ENCODE peak calls at places on chromosomes 6 and 20, in five cellular contexts. One of them, this sample, is unnamed.

GRCh38 chr20:45419188-45420091 is 3.5 kb downstream of the PIGT start:
- DNase-seq in WTC11: no peak
- DNase-seq in HepG2: peak; percentile 35
- DNase-seq in H1: peak; percentile 20
- DNase-seq in K562: no peak
- DNase-seq in this sample: no peak

GRCh38 chr6:35449287-35449881 is 2.8 kb upstream of the FANCE start:
- DNase-seq in WTC11: no peak
- DNase-seq in HepG2: peak; percentile 80
- DNase-seq in H1: peak; percentile 56
- DNase-seq in K562: peak; percentile 81
- DNase-seq in this sample: peak; percentile 93

GRCh38 chr20:62511300-62511914 is 35.6 kb upstream of the GATA5 start:
- DNase-seq in WTC11: no peak
- DNase-seq in HepG2: no peak
- DNase-seq in H1: no peak
- DNase-seq in K562: peak; percentile 72
- DNase-seq in this sample: no peak

GRCh38 chr20:47273591-47274235 is 82.8 kb downstream of the ZMYND8 start:
- DNase-seq in WTC11: no peak
- DNase-seq in HepG2: no peak
- DNase-seq in H1: no peak
- DNase-seq in K562: no peak
- DNase-seq in this sample: no peak

GRCh38 chr20:45822863-45823262 is 4.2 kb downstream of the TNNC2 start:
- DNase-seq in WTC11: no peak
- DNase-seq in HepG2: no peak
- DNase-seq in H1: no peak
- DNase-seq in K562: no peak
- DNase-seq in this sample: peak; percentile 64

GRCh38 chr20:58407201-58407873 is 18.3 kb downstream of the VAPB start:
- DNase-seq in WTC11: no peak
- DNase-seq in HepG2: no peak
- DNase-seq in H1: no peak
- DNase-seq in K562: no peak
- DNase-seq in this sample: no peak

GRCh38 chr20:38226553-38226952 is 34.0 kb downstream of the KIAA1755 start:
- DNase-seq in WTC11: no peak
- DNase-seq in HepG2: no peak
- DNase-seq in H1: no peak
- DNase-seq in K562: no peak
- DNase-seq in this sample: no peak

GRCh38 chr6:26032387-26033131 is 54.7 kb upstream of the HFE start:
- DNase-seq in WTC11: no peak
- DNase-seq in HepG2: no peak
- DNase-seq in H1: no peak
- DNase-seq in K562: no peak
- DNase-seq in this sample: peak; percentile 50

GRCh38 chr6:57224769-57225515 is 2.8 kb upstream of the RAB23 start:
- DNase-seq in WTC11: no peak
- DNase-seq in HepG2: no peak
- DNase-seq in H1: no peak
- DNase-seq in K562: no peak
- DNase-seq in this sample: no peak

GRCh38 chr6:43862925-43863324 is 92.9 kb downstream of the VEGFA start:
- DNase-seq in WTC11: no peak
- DNase-seq in HepG2: no peak
- DNase-seq in H1: no peak
- DNase-seq in K562: no peak
- DNase-seq in this sample: no peak

GRCh38 chr6:113695506-113695905 is 161.6 kb upstream of the MARCKS start:
- DNase-seq in WTC11: no peak
- DNase-seq in HepG2: peak; percentile 24
- DNase-seq in H1: no peak
- DNase-seq in K562: no peak
- DNase-seq in this sample: no peak

GRCh38 chr6:105359419-105360366 is 43.2 kb downstream of the PREP start:
- DNase-seq in WTC11: no peak
- DNase-seq in HepG2: no peak
- DNase-seq in H1: no peak
- DNase-seq in K562: peak; percentile 50
- DNase-seq in this sample: no peak

GRCh38 chr6:42269553-42269952 is 51.9 kb upstream of the MRPS10 start:
- DNase-seq in WTC11: no peak
- DNase-seq in HepG2: no peak
- DNase-seq in H1: no peak
- DNase-seq in K562: no peak
- DNase-seq in this sample: no peak

GRCh38 chr6:109224107-109224875 is 129.0 kb downstream of the CEP57L1 start:
- DNase-seq in WTC11: no peak
- DNase-seq in HepG2: no peak
- DNase-seq in H1: no peak
- DNase-seq in K562: no peak
- DNase-seq in this sample: no peak

GRCh38 chr6:127950566-127951141 is 49.8 kb upstream of the THEMIS start:
- DNase-seq in WTC11: no peak
- DNase-seq in HepG2: no peak
- DNase-seq in H1: no peak
- DNase-seq in K562: no peak
- DNase-seq in this sample: no peak

GRCh38 chr20:63311186-63311832 is 18.3 kb downstream of the COL20A1 start:
- DNase-seq in WTC11: no peak
- DNase-seq in HepG2: no peak
- DNase-seq in H1: no peak
- DNase-seq in K562: no peak
- DNase-seq in this sample: no peak

GRCh38 chr20:48737463-48738093 is 90.2 kb downstream of the PREX1 start:
- DNase-seq in WTC11: no peak
- DNase-seq in HepG2: no peak
- DNase-seq in H1: no peak
- DNase-seq in K562: no peak
- DNase-seq in this sample: no peak

GRCh38 chr6:155122199-155122950 is 127.3 kb downstream of the TIAM2 start:
- DNase-seq in WTC11: no peak
- DNase-seq in HepG2: no peak
- DNase-seq in H1: no peak
- DNase-seq in K562: no peak
- DNase-seq in this sample: no peak

GRCh38 chr6:1439349-1439748 is 50.0 kb downstream of the FOXF2 start:
- DNase-seq in WTC11: no peak
- DNase-seq in HepG2: no peak
- DNase-seq in H1: no peak
- DNase-seq in K562: no peak
- DNase-seq in this sample: no peak

GRCh38 chr6:1438471-1438881 is 49.1 kb downstream of the FOXF2 start:
- DNase-seq in WTC11: no peak
- DNase-seq in HepG2: no peak
- DNase-seq in H1: no peak
- DNase-seq in K562: no peak
- DNase-seq in this sample: peak; percentile 8

GRCh38 chr6:1437553-1438406 is 48.4 kb downstream of the FOXF2 start:
- DNase-seq in WTC11: no peak
- DNase-seq in HepG2: no peak
- DNase-seq in H1: no peak
- DNase-seq in K562: no peak
- DNase-seq in this sample: peak; percentile 51

GRCh38 chr6:1436334-1437306 is 47.2 kb downstream of the FOXF2 start:
- DNase-seq in WTC11: peak; percentile 52
- DNase-seq in HepG2: peak; percentile 67
- DNase-seq in H1: peak; percentile 85
- DNase-seq in K562: peak; percentile 75
- DNase-seq in this sample: peak; percentile 93
- TF ChIP-seq CREB1 in WTC11: no peak
- TF ChIP-seq CREB1 in HepG2: no peak
- TF ChIP-seq CREB1 in H1: no peak
- TF ChIP-seq CREB1 in K562: no peak
- TF ChIP-seq CREB1 in this sample: no peak

GRCh38 chr20:33835773-33836172 is 24.6 kb downstream of the CHMP4B start:
- DNase-seq in WTC11: no peak
- DNase-seq in HepG2: no peak
- DNase-seq in H1: no peak
- DNase-seq in K562: no peak
- DNase-seq in this sample: no peak

GRCh38 chr20:33839591-33839990 is 28.4 kb downstream of the CHMP4B start:
- DNase-seq in WTC11: no peak
- DNase-seq in HepG2: no peak
- DNase-seq in H1: no peak
- DNase-seq in K562: no peak
- DNase-seq in this sample: no peak

GRCh38 chr20:33840759-33841438 is 29.8 kb downstream of the CHMP4B start:
- DNase-seq in WTC11: no peak
- DNase-seq in HepG2: no peak
- DNase-seq in H1: no peak
- DNase-seq in K562: no peak
- DNase-seq in this sample: no peak

GRCh38 chr20:33837096-33837830 is 26.1 kb downstream of the CHMP4B start:
- DNase-seq in WTC11: no peak
- DNase-seq in HepG2: no peak
- DNase-seq in H1: no peak
- DNase-seq in K562: no peak
- DNase-seq in this sample: no peak

DNA sequence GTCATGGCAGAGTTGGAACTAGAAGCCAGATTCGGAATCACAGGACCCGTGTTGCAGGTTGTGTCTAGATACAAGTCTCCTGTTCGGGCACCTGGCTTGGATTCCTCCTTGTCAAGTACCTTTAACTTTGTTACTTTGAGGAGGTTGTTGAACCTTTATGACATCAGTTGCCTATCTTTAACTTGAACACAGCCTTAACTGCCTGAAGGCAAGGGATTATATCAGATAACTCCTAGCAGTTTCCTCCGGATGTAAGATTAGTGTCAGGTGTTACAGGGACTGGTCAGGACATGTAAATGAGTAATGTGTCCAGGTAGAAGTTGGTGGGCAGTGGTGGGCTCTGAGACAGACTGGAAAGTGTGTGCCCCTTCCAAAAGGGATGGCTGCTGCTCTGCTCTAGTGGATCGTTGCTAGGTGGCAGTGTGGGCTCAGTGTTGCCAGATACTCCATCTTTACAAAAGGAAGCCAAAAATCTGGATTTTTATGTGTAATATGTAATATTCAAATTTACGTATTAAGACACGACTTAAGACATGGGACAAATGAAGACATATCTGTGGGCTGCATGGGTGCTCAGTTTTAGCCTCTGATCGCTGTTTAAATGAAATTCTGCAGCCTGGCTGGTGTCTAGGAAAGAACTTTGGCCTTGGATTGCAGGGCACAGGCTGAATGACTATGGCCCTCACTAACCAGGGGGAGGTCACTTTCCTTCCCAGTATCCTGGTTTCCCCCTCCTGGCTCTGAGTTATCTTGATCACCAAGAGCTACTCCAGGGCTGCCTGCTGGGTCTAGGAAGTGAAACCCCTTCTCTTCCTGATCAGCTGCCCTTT is 27.1 kb downstream of the CHMP4B start:
- DNase-seq in WTC11: no peak
- DNase-seq in HepG2: no peak
- DNase-seq in H1: no peak
- DNase-seq in K562: no peak
- DNase-seq in this sample: no peak
- TF ChIP-seq CREB1 in WTC11: no peak
- TF ChIP-seq CREB1 in HepG2: no peak
- TF ChIP-seq CREB1 in H1: no peak
- TF ChIP-seq CREB1 in K562: no peak
- TF ChIP-seq CREB1 in this sample: no peak

GRCh38 chr20:15639839-15640238 is 933.4 kb downstream of the KIF16B start:
- DNase-seq in WTC11: no peak
- DNase-seq in HepG2: no peak
- DNase-seq in H1: no peak
- DNase-seq in K562: no peak
- DNase-seq in this sample: no peak

GRCh38 chr20:15642099-15642498 is 931.1 kb downstream of the KIF16B start:
- DNase-seq in WTC11: no peak
- DNase-seq in HepG2: no peak
- DNase-seq in H1: no peak
- DNase-seq in K562: no peak
- DNase-seq in this sample: no peak

GRCh38 chr20:15638781-15639180 is 934.5 kb downstream of the KIF16B start:
- DNase-seq in WTC11: no peak
- DNase-seq in HepG2: no peak
- DNase-seq in H1: no peak
- DNase-seq in K562: no peak
- DNase-seq in this sample: no peak

GRCh38 chr20:15642676-15643075 is 930.6 kb downstream of the KIF16B start:
- DNase-seq in WTC11: no peak
- DNase-seq in HepG2: no peak
- DNase-seq in H1: no peak
- DNase-seq in K562: no peak
- DNase-seq in this sample: no peak

DNA sequence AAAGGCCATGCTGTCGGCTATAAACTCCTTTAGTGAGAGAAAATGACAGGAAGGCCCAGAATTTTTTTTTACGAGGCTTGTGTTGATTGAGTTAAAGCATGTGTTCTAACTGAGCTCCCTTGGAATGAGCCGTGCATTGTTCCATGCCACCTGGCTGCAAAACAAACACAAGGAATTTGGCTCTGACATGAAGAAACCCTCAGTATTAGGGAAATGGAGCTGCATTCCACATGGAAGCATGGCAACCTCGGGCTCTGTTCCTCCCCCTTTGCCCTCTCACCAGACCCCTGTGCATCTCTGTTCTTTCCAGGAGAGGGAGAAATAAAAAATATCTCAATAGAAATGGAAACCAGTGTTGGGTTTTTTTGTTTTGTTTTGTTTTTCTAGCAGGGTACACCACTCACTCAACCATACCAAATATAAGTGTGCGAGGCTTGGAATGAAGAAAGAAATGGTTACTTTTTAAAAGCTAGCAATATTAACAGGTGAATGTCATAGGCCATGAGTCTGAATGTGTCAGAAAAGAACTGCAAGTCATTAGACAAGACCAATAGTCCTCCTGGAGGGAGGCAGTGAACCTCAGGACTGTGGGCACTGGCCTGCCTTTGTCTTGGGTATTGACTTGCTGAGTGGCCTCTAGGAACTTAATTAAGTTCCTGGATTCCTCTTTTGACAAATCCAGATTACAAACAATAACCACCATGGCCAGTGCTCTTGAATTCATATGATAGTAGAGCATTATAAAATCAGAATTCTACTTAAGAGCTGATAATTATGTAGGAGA is 935.1 kb downstream of the KIF16B start:
- DNase-seq in WTC11: peak; percentile 17
- DNase-seq in HepG2: no peak
- DNase-seq in H1: no peak
- DNase-seq in K562: no peak
- DNase-seq in this sample: peak; percentile 73
- TF ChIP-seq CREB1 in WTC11: no peak
- TF ChIP-seq CREB1 in HepG2: no peak
- TF ChIP-seq CREB1 in H1: no peak
- TF ChIP-seq CREB1 in K562: no peak
- TF ChIP-seq CREB1 in this sample: no peak

GRCh38 chr6:168666751-168667427 is 225.9 kb downstream of the SMOC2 start:
- DNase-seq in WTC11: no peak
- DNase-seq in HepG2: no peak
- DNase-seq in H1: no peak
- DNase-seq in K562: no peak
- DNase-seq in this sample: no peak
- TF ChIP-seq CREB1 in WTC11: no peak
- TF ChIP-seq CREB1 in HepG2: no peak
- TF ChIP-seq CREB1 in H1: no peak
- TF ChIP-seq CREB1 in K562: no peak
- TF ChIP-seq CREB1 in this sample: no peak

GRCh38 chr20:42308980-42309524 is 690.9 kb upstream of the CHD6 start:
- DNase-seq in WTC11: no peak
- DNase-seq in HepG2: no peak
- DNase-seq in H1: no peak
- DNase-seq in K562: no peak
- DNase-seq in this sample: no peak
- TF ChIP-seq CREB1 in WTC11: no peak
- TF ChIP-seq CREB1 in HepG2: no peak
- TF ChIP-seq CREB1 in H1: no peak
- TF ChIP-seq CREB1 in K562: no peak
- TF ChIP-seq CREB1 in this sample: no peak

This sample was measured in GM23338.